ENCODE peak calls at places on chromosomes 12 and 14, in seven cellular contexts. I, T, B, R, Y, M and N are unnamed samples. For H3K9me3, the result is how much of the 10 kb centered on the place peaks cover.

GRCh38 chr12:8644345-8645248 is 18.0 kb downstream of the MFAP5 start:
- DNase-seq in B (no peak), T (no peak), Y (no peak), M (no peak), R (no peak), I (no peak), N (no peak)

GRCh38 chr12:70830221-70831061 is 90.1 kb downstream of the PTPRR start:
- DNase-seq in M (no peak), I (no peak), R (no peak), B (no peak), Y (no peak), T (no peak), N (no peak)

GRCh38 chr12:3542911-3543310 is 51.9 kb downstream of the PRMT8 start:
- DNase-seq in R (no peak), B (no peak), T (no peak), M (no peak), I (no peak), Y (no peak), N (no peak)

GRCh38 chr14:59020382-59020781 is 168.1 kb upstream of the DAAM1 start:
- DNase-seq in M (no peak), B (no peak), Y (no peak), T (no peak), R (no peak), I (no peak), N (no peak)

GRCh38 chr14:80926706-80927384 is 14.7 kb downstream of the CEP128 start:
- DNase-seq in T (no peak), Y (no peak), B (no peak), R (no peak), M (no peak), I (no peak), N (no peak)

GRCh38 chr14:104442611-104443390 is 136.8 kb upstream of the C14orf180 start:
- DNase-seq in R (no peak), B (peak), Y (no peak), I (no peak), T (no peak), M (peak), N (no peak)

GRCh38 chr14:21039585-21040369 is 2.4 kb upstream of the RNASE7 start:
- DNase-seq in M (no peak), Y (peak), B (peak), T (peak), I (peak), R (no peak), N (peak)

GRCh38 chr14:100871234-100872186 is 32.0 kb downstream of the RTL1 start:
- DNase-seq in R (no peak), B (no peak), T (no peak), Y (no peak), M (peak), I (peak), N (no peak)

GRCh38 chr14:105066285-105067071 is 1.2 kb upstream of the GPR132 start:
- DNase-seq in R (no peak), B (no peak), Y (no peak), I (no peak), M (peak), T (no peak), N (no peak)

GRCh38 chr12:31964280-31964679 is 5.1 kb downstream of the RESF1 start:
- DNase-seq in B (no peak), Y (no peak), M (no peak), I (no peak), R (no peak), T (no peak), N (no peak)
- H3K9me3 ChIP-seq in B (under half), Y (under half), M (under half), I (under half), R (under half), T (under half), N (under half)

DNA sequence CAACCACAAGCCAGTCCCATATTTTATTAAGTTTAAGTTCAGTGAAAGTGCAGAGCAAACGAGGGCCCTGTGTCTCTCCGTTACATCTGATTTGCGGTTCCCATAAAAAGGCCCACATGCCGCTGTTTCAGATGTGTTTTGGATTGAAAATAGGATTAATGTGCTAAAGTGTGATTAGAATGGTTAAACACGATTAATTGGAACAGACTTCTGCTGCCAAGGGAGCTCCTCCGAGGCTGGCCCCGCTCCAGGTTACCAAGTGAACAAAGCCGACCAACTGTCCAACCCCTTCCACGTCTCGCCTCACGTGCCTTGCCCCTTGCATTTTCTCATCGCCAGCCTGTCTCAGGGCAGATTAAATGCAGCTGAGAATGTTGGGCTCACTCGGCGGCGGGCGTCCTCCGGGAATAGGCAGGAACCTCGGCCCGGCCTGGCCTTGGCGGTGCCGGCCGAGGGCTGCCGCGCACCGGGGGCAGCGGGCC is 166.5 kb upstream of the GSC start:
- DNase-seq in T (peak), I (no peak), R (no peak), B (no peak), M (peak), Y (peak), N (peak)
- H3K27ac ChIP-seq in T (peak), I (no peak), R (no peak), B (peak), M (peak), Y (peak), N (peak)

GRCh38 chr12:110038741-110039084 is 9.6 kb downstream of the C12orf76 start:
- DNase-seq in M (no peak), R (no peak), I (no peak), T (no peak), B (no peak), Y (no peak), N (no peak)

GRCh38 chr12:110037315-110037714 is 11.0 kb downstream of the C12orf76 start:
- DNase-seq in I (no peak), Y (no peak), R (no peak), B (no peak), M (no peak), T (no peak), N (no peak)

GRCh38 chr12:110042260-110042659 is 6.1 kb downstream of the C12orf76 start:
- DNase-seq in T (no peak), R (no peak), M (no peak), Y (no peak), I (no peak), B (no peak), N (no peak)

GRCh38 chr12:110035534-110036104 is 12.7 kb downstream of the C12orf76 start:
- DNase-seq in Y (no peak), R (no peak), T (no peak), I (no peak), B (no peak), M (no peak), N (no peak)

GRCh38 chr12:110039085-110039807 is 9.1 kb downstream of the C12orf76 start:
- DNase-seq in T (no peak), B (peak), R (no peak), I (peak), M (no peak), Y (peak), N (no peak)
- TF ChIP-seq EP300 in T (no peak), B (peak), R (no peak), I (peak), M (peak), Y (no peak), N (no peak)

GRCh38 chr12:111359231-111359913 is 9.5 kb downstream of the PHETA1 start:
- DNase-seq in R (no peak), M (no peak), Y (no peak), T (no peak), B (no peak), I (no peak), N (no peak)
- H3K9me3 ChIP-seq in R (under half), M (under half), Y (under half), T (under half), B (under half), I (under half), N (under half)

GRCh38 chr12:118064608-118065007 is 3.6 kb upstream of the WSB2 start:
- DNase-seq in I (no peak), M (no peak), T (no peak), R (no peak), B (no peak), Y (no peak), N (no peak)
- H3K27ac ChIP-seq in I (no peak), M (no peak), T (no peak), R (no peak), B (peak), Y (peak), N (peak)

DNA sequence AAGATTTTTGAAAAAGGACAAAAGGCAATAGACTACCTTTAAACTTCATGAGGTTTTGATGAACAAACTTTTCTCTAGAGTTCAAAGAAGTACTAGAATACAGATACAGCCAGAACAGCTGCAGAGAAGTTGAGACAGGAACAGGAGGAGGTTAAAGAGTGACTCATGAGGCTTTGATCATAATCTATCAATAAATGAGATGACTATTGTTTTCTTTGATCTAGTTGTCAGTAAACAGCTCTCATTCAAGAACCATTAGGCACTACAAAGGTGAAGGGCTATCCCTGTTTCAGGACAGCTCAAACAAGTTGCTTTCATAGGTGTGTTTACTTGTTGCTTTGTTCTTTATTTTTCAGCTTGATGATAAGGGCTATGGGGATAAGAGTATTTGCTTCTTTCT is 2.4 kb downstream of the WASHC3 start:
- DNase-seq in I (no peak), Y (no peak), B (no peak), M (no peak), R (no peak), T (no peak), N (no peak)
- TF ChIP-seq EP300 in I (no peak), Y (no peak), B (no peak), M (no peak), R (no peak), T (no peak), N (no peak)

DNA sequence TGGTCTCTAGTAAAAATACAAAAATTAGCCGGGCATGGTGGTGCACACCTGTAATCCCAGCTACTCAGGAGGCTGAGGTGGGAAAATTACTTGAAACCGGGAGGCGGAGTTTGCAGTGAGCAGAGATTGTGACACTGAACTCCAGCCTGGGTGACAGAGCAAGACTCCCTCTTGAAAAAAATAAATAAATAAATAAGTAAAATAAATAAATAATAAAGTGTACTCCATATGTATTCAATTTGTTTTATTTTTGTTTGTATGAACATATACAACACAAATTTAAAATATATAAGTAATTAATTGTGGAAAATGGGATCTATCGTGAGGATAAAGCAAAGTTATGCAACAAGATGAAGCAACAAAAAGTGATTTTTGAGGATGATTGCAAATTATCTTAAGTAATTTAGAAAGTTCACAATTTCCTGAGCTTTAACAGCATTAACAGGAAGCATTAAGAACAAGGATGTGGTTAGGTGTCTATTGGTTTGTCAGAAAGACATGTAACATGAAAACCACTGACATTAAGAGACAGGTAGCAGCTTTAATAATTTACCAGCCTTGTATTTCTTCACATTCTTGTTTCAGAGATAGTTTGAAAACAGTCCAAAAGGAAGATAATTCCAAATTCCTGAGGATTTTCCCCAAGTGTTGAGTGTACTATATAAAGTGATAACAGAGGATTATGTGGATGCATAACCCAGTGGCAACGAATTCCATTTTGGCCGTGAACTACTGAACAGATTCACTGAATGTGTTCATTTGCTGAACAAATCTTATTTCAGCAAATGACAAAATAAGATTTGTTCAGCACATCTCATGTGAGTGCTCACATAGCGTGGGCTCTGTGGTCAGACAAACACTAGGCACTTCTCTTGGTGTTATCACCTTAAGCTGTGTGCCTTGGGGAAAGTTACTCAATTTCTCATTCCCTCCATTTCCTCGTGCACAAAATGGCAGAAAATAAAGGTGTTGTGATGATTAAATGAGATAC is 68.6 kb upstream of the RESF1 start:
- DNase-seq in T (no peak), I (no peak), B (no peak), M (no peak), Y (no peak), R (no peak), N (no peak)
- H3K9me3 ChIP-seq in T (under half), I (under half), B (under half), M (under half), Y (under half), R (under half), N (under half)

DNA sequence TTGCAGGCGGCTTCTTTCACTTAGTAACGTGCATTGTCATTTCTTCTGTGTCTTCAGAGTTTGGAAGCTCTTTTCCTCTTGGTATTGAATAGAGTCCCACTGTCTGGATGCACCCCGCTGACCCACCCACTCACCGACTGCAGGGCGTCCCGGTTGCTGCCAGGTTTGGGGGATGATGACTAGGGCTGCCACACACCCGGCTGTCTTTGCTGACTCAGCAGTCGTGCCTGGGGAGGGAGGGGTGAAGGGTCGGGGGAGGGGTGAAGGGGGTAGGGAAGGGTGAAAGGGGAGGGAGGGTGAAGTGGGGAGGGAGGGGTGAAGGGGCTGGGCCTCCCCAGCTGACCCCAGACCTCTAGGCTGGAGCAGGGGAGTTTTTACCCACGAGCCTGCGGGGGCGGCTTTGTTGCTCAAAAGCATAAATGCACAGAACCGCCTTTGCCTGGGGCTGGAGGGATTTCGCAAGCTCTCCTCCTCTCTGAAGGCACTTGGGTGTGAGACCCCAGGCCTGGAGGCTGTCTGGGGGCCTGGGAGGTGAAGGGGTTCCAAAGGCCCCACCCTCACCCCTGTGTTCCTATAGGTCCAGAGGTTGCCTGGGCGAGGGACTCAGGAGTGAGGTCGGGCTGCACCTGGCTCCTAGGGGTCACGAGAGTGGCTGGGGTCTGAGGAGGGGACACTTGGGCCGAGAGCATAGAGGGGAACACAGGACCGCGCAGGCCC is 31.3 kb upstream of the ULK1 start:
- DNase-seq in B (no peak), T (no peak), Y (no peak), M (peak), I (no peak), R (no peak), N (no peak)
- H3K27ac ChIP-seq in B (no peak), T (no peak), Y (no peak), M (no peak), I (peak), R (no peak), N (no peak)

GRCh38 chr14:96126339-96126770 is 78.3 kb upstream of the BDKRB2 start:
- DNase-seq in I (no peak), R (no peak), T (no peak), Y (no peak), B (no peak), M (no peak), N (no peak)
- TF ChIP-seq EP300 in I (no peak), R (no peak), T (no peak), Y (no peak), B (no peak), M (no peak), N (no peak)

GRCh38 chr12:38159092-38159551 is 157.5 kb upstream of the ALG10B start:
- DNase-seq in T (no peak), B (no peak), R (no peak), Y (no peak), M (no peak), I (no peak), N (no peak)

GRCh38 chr12:38159591-38160317 is 156.8 kb upstream of the ALG10B start:
- DNase-seq in B (no peak), R (no peak), I (no peak), T (no peak), Y (no peak), M (no peak), N (no peak)

GRCh38 chr12:38162013-38162412 is 154.6 kb upstream of the ALG10B start:
- DNase-seq in B (no peak), I (no peak), T (no peak), Y (no peak), M (no peak), R (no peak), N (no peak)

GRCh38 chr12:38161123-38162000 is 155.2 kb upstream of the ALG10B start:
- DNase-seq in Y (no peak), I (no peak), R (no peak), T (no peak), B (no peak), M (no peak), N (no peak)

DNA sequence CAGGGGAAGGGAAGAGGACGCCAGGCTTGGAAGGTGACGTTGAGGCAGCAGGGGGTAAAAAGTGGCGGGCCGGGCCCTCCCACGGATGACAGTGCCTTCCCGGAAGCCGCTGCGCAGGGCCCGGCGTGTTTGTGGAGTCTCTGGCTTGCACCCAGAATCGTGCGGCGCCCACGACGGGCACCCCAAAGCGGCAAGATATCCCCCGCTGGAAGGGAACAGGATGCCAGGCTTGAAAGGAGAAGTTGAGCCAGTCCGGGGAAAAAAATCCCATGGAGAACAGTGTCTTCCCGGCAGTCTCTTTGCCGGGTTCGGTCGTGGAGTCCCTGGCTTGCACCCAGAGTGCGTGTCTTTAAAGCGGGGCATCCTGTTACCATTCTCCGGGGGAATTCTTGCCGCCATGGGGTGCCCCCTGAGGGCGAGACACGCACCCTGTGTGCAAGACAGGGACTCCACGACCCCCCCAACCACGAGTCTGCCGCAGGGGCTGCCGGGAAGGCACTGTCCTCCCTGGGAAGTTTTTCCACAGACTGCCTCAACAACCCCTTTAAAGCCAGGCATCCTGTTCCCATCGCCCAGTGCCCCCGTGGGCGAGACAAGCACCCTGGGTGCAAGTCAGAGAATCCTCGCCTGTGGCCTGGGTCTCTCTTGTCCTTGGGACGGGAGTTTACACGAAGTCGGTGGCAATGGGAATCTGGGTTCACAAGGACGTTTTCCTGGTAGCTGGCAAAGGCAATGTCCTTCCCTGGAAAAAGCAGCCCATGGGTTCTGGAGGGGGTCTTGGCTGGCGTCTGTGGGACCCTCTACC is 156.1 kb upstream of the ALG10B start:
- DNase-seq in T (no peak), M (no peak), B (no peak), R (no peak), I (no peak), Y (no peak), N (no peak)
- H3K9me3 ChIP-seq in T (under half), M (under half), B (under half), R (half or more), I (under half), Y (under half), N (under half)